ENCODE peak calls at places on chromosomes 3 and 15, in seven cellular contexts. E is GM06990; W is upper lobe of right lung; F is Calu3; T is endothelial cell of umbilical vein; V is WTC11; O is CD4-positive, alpha-beta T cell. I is an unnamed sample.

GRCh38 chr3:173138031-173138430 is 3.0 kb downstream of the SPATA16 start:
- DNase-seq in F (no peak), V (no peak), W (no peak), E (no peak), O (no peak), T (no peak), I (no peak)

GRCh38 chr3:170712798-170713197 is 126.9 kb upstream of the SLC7A14 start:
- DNase-seq in T (no peak), E (no peak), W (no peak), F (no peak), O (no peak), V (no peak), I (no peak)

GRCh38 chr3:110413807-110414748 is 657.5 kb upstream of the NECTIN3 start:
- DNase-seq in O (no peak), W (no peak), E (no peak), F (no peak), T (peak; percentile 92), V (no peak), I (no peak)

GRCh38 chr15:96209285-96209735 is 121.2 kb upstream of the NR2F2 start:
- DNase-seq in O (no peak), W (no peak), E (no peak), V (no peak), F (peak; percentile 32), T (no peak), I (no peak)

GRCh38 chr3:175304437-175304836 is 445.3 kb downstream of the NAALADL2 start:
- DNase-seq in W (no peak), E (no peak), F (no peak), O (no peak), V (no peak), T (peak; percentile 23), I (peak; percentile 6)

GRCh38 chr3:99505200-99505599 is 133.2 kb upstream of the COL8A1 start:
- DNase-seq in V (no peak), T (no peak), E (peak; percentile 16), W (no peak), O (no peak), F (no peak), I (no peak)

GRCh38 chr15:91865903-91866302 is 12.4 kb downstream of the SLCO3A1 start:
- DNase-seq in O (no peak), E (no peak), T (no peak), V (no peak), F (no peak), W (no peak), I (no peak)

GRCh38 chr3:139117136-139117675 is 72.5 kb upstream of the PRR23C start:
- DNase-seq in T (no peak), W (no peak), E (no peak), V (no peak), O (no peak), F (no peak), I (no peak)

GRCh38 chr3:114730397-114730796 is 416.7 kb downstream of the ZBTB20 start:
- DNase-seq in O (no peak), E (no peak), T (no peak), F (no peak), W (no peak), V (no peak), I (no peak)

GRCh38 chr3:38396239-38396638 is 49.7 kb downstream of the XYLB start:
- DNase-seq in T (no peak), O (no peak), W (no peak), F (no peak), E (no peak), V (no peak), I (no peak)

GRCh38 chr3:45333549-45333948 is 54.8 kb upstream of the LARS2 start:
- DNase-seq in E (no peak), T (no peak), F (no peak), W (no peak), V (no peak), O (no peak), I (no peak)

GRCh38 chr15:80966431-80967197 is 23.0 kb downstream of the MESD start:
- DNase-seq in F (no peak), O (no peak), T (no peak), W (no peak), V (no peak), E (no peak), I (no peak)

GRCh38 chr15:70200511-70200991 is 102.8 kb upstream of the TLE3 start:
- DNase-seq in W (peak; percentile 36), T (no peak), E (no peak), O (no peak), F (no peak), V (no peak), I (no peak)

GRCh38 chr3:187287231-187287630 is 4.3 kb downstream of the MASP1 start:
- DNase-seq in O (no peak), V (no peak), E (no peak), F (no peak), T (no peak), W (no peak), I (no peak)

GRCh38 chr3:194806991-194807685 is 121.5 kb downstream of the FAM43A start:
- DNase-seq in O (no peak), T (no peak), F (no peak), V (no peak), W (no peak), E (no peak), I (no peak)

GRCh38 chr3:120797857-120798256 is 55.3 kb downstream of the GTF2E1 start:
- DNase-seq in E (no peak), F (no peak), T (no peak), O (no peak), W (no peak), V (no peak), I (no peak)

GRCh38 chr3:144636833-144637232 is 665.2 kb downstream of the DIPK2A start:
- DNase-seq in V (peak; percentile 20), T (no peak), F (peak; percentile 45), O (no peak), E (no peak), W (no peak), I (no peak)
- TF ChIP-seq CTCF in V (no peak), T (no peak), F (no peak), O (no peak), E (no peak), W (no peak), I (no peak)

GRCh38 chr3:76646921-76647562 is 392.9 kb upstream of the ROBO2 start:
- DNase-seq in O (no peak), T (no peak), V (peak; percentile 79), E (no peak), W (no peak), F (no peak), I (no peak)
- TF ChIP-seq CTCF in O (no peak), T (no peak), V (peak; percentile 63), E (no peak), W (no peak), F (no peak), I (no peak)

GRCh38 chr3:123907720-123908119 is 23.6 kb upstream of the MYLK start:
- DNase-seq in F (no peak), O (no peak), V (no peak), E (no peak), T (no peak), W (no peak), I (no peak)
- TF ChIP-seq CTCF in F (no peak), O (no peak), V (no peak), E (peak; percentile 22), T (no peak), W (no peak), I (no peak)

DNA sequence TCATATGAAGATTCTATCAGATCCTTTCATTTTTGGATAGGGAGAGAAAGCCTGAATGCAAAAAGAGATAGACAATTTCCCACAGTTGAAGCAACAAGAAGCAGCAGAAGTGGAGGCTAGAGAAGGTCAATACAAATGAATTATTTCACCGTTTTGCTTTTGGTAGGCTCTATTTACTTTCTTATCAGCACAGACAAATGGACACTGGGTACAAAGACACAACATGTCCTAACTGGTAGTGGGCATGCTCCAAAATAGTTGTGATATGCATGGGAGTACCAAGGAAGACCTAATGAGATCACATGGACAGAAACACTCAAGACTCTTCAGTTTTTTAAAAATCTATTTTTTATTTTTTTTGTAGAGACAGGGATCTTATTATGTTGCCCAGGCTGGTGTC is 99.4 kb downstream of the XRN1 start:
- DNase-seq in E (no peak), O (no peak), T (no peak), F (no peak), V (no peak), W (no peak), I (no peak)
- TF ChIP-seq CTCF in E (no peak), O (no peak), T (no peak), F (no peak), V (no peak), W (no peak), I (no peak)

DNA sequence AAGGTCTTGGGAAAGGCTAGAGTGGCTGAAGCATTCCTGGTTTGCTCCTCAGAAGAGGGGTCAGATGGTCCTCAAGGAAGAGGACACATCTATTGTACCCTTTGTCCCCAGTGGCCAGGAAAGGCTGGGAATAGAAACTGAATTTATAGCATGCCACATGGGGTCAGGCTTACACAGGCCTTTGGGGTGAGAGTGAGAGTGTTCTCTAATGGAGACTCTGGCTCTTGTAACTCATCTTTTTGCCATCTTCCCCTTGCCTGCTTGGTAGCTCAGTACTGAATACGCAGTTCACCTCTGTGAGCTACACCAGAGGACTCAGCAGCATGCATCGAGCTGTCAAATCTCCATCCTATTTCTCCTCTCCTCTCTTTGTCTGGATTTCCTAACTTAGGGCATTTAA is 87.5 kb downstream of the ATP2B2 start:
- DNase-seq in W (no peak), O (no peak), V (no peak), F (peak; percentile 23), T (peak; percentile 3), E (no peak), I (no peak)
- TF ChIP-seq CTCF in W (no peak), O (no peak), V (no peak), F (no peak), T (no peak), E (peak; percentile 37), I (peak; percentile 13)

GRCh38 chr15:99386429-99386828 is 135.1 kb downstream of the LRRC28 start:
- DNase-seq in W (no peak), V (no peak), F (no peak), O (no peak), T (no peak), E (no peak), I (no peak)

GRCh38 chr15:99393641-99394040 is 142.4 kb downstream of the LRRC28 start:
- DNase-seq in T (no peak), V (no peak), O (no peak), F (no peak), W (no peak), E (no peak), I (no peak)

GRCh38 chr15:99387769-99388168 is 136.5 kb downstream of the LRRC28 start:
- DNase-seq in W (no peak), V (no peak), E (no peak), T (no peak), O (no peak), F (no peak), I (no peak)

GRCh38 chr15:99385865-99386264 is 134.6 kb downstream of the LRRC28 start:
- DNase-seq in F (no peak), V (no peak), W (no peak), E (no peak), T (peak; percentile 53), O (no peak), I (peak; percentile 81)

GRCh38 chr15:99390667-99391066 is 139.4 kb downstream of the LRRC28 start:
- DNase-seq in T (no peak), F (no peak), W (no peak), O (no peak), E (no peak), V (no peak), I (no peak)
- TF ChIP-seq CTCF in T (no peak), F (no peak), W (no peak), O (no peak), E (no peak), V (peak; percentile 15), I (no peak)

I was measured in heart right ventricle.